ENCODE peak calls at places on chromosomes 3 and 15, in four cellular contexts. R is GM20000; O is caudate nucleus; N is activated naive CD8-positive, alpha-beta T cell treated with anti-CD3 and anti-CD28 coated beads, Interleukin-2, amount 50 U/mL, for 16 hours. P is an unnamed sample.

GRCh38 chr15:80514071-80514780 is 110.0 kb downstream of the ARNT2 start:
- DNase-seq in O (no peak), R (no peak), N (no peak), P (no peak)

GRCh38 chr15:98874773-98875172 is 132.8 kb downstream of the PGPEP1L start:
- DNase-seq in O (no peak), N (no peak), R (no peak), P (no peak)

GRCh38 chr15:92097473-92098178 is 244.1 kb downstream of the SLCO3A1 start:
- DNase-seq in R (peak), N (no peak), O (peak), P (no peak)

GRCh38 chr3:53464424-53464823 is 30.0 kb upstream of the CACNA1D start:
- DNase-seq in N (no peak), R (no peak), O (no peak), P (no peak)

GRCh38 chr3:131616719-131617118 is 113.9 kb upstream of the MRPL3 start:
- DNase-seq in O (no peak), N (no peak), R (no peak), P (no peak)

GRCh38 chr3:46200211-46200610 is 7.9 kb downstream of the CCR1 start:
- DNase-seq in O (no peak), N (no peak), R (no peak), P (no peak)

GRCh38 chr3:39170461-39170860 is 17.1 kb upstream of the CSRNP1 start:
- DNase-seq in N (no peak), R (no peak), O (no peak), P (no peak)

GRCh38 chr3:131072845-131073244 is 46.2 kb downstream of the NEK11 start:
- DNase-seq in O (no peak), R (no peak), N (no peak), P (no peak)

GRCh38 chr15:68315495-68316007 is 38.0 kb downstream of the FEM1B start:
- DNase-seq in R (no peak), O (no peak), N (no peak), P (no peak)

GRCh38 chr3:157515398-157515797 is 12.2 kb upstream of the VEPH1 start:
- DNase-seq in R (no peak), O (no peak), N (no peak), P (no peak)

GRCh38 chr3:30370681-30371271 is 235.6 kb upstream of the TGFBR2 start:
- DNase-seq in N (no peak), R (no peak), O (no peak), P (no peak)

GRCh38 chr3:138678874-138679392 is 70.4 kb downstream of the FAIM start:
- DNase-seq in N (no peak), O (no peak), R (no peak), P (no peak)